ENCODE peak calls at places on chromosome 2, in four cellular contexts. K is neuronal stem cell, O is endothelial cell of umbilical vein, H is psoas muscle. B is an unnamed sample.

GRCh38 chr2:139790807-139791206 is 1010.6 kb upstream of the NXPH2 start:
- DNase-seq in H (no peak), K (no peak), O (peak), B (no peak)

GRCh38 chr2:128172191-128172590 is 81.2 kb downstream of the UGGT1 start:
- DNase-seq in O (no peak), H (no peak), K (no peak), B (no peak)

GRCh38 chr2:27798476-27798875 is 27.0 kb downstream of the MRPL33 start:
- DNase-seq in O (no peak), H (no peak), K (no peak), B (no peak)

GRCh38 chr2:190044866-190045265 is 17.7 kb downstream of the MSTN start:
- DNase-seq in H (no peak), O (no peak), K (no peak), B (no peak)

GRCh38 chr2:220455389-220455788 is 828.0 kb downstream of the SLC4A3 start:
- DNase-seq in K (no peak), H (no peak), O (no peak), B (no peak)

GRCh38 chr2:69248232-69248631 is 138.8 kb downstream of the GFPT1 start:
- DNase-seq in O (no peak), K (no peak), H (no peak), B (no peak)

GRCh38 chr2:102122115-102122514 is 20.4 kb upstream of the IL1R1 start:
- DNase-seq in O (no peak), K (no peak), H (no peak), B (no peak)

GRCh38 chr2:131425191-131426021 is 50.5 kb upstream of the TUBA3D start:
- DNase-seq in K (no peak), O (no peak), H (no peak), B (no peak)

GRCh38 chr2:24831736-24832421 is 38.7 kb downstream of the CENPO start:
- DNase-seq in K (no peak), O (no peak), H (peak), B (no peak)

GRCh38 chr2:165827921-165828276 is 33.9 kb upstream of the GALNT3 start:
- DNase-seq in O (no peak), K (no peak), H (no peak), B (no peak)

GRCh38 chr2:80830891-80831290 is 526.3 kb upstream of the LRRTM1 start:
- DNase-seq in H (no peak), O (no peak), K (no peak), B (no peak)

GRCh38 chr2:235668782-235669181 is 174.9 kb downstream of the AGAP1 start:
- DNase-seq in H (no peak), O (no peak), K (no peak), B (no peak)

GRCh38 chr2:235670974-235671787 is 177.3 kb downstream of the AGAP1 start:
- DNase-seq in K (no peak), O (no peak), H (no peak), B (no peak)

GRCh38 chr2:235666240-235666781 is 172.5 kb downstream of the AGAP1 start:
- DNase-seq in H (no peak), O (peak), K (peak), B (no peak)

GRCh38 chr2:235669983-235670962 is 176.4 kb downstream of the AGAP1 start:
- DNase-seq in K (peak), H (peak), O (peak), B (no peak)

DNA sequence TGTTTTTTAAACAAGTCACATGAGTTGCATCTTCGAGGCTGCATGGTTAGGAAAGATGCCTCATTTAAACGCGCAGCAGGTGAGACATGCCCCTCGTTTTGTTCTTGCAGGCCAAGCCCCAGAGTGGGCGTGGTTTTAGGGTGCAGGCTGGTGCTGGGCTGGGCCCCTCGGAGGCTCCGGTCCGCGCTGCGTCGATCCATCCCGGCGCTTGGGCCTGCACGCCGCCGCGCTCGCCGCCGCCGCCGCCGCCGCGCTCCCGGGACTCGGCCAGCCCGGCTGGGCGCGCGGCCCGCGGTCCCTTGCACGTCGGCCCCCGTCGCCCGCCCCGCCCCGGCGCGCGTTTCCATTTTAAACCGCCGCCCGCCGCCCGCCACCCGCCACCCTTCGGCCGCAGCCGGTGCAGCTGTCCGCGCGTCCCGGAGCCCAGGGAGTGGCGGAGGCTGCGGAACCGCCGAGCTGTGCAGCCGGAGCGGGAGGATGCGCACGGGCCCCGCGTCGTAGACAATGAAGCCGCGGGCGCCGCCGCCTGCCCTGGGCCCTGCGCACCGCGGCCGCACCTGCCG is 175.5 kb downstream of the AGAP1 start:
- DNase-seq in K (peak), O (peak), H (peak), B (no peak)
- H3K4me3 ChIP-seq in K (peak), O (peak), H (peak), B (peak)

GRCh38 chr2:162317058-162317742 is 1.3 kb downstream of the IFIH1 start:
- DNase-seq in H (no peak), K (no peak), O (no peak), B (no peak)
- H3K4me3 ChIP-seq in H (peak), K (no peak), O (peak), B (peak)

GRCh38 chr2:56192664-56193305 is 9.0 kb downstream of the CCDC85A start:
- DNase-seq in H (no peak), O (no peak), K (no peak), B (no peak)

GRCh38 chr2:56195563-56195962 is 11.8 kb downstream of the CCDC85A start:
- DNase-seq in H (no peak), K (no peak), O (peak), B (no peak)

DNA sequence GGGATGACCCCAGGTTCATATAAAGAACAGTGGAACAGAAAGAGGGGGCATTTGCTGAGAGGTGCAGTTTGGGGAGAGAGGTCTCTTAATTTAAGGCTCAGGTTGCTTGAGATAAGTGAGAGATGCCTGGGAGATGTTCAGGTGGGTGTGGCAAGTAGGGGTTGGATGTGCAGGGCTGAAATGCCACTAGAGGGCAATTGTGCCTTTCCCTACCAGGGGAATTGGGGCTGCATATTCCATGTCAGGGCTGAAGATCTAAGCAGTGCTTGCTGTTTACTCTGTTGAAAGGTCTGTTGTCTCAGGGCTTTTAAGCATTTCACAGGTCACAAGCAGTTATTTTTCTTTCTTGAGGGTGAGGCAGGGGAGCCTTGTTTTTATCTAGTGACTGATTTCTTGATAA is 7.8 kb downstream of the CCDC85A start:
- DNase-seq in H (no peak), O (peak), K (peak), B (no peak)
- H3K4me3 ChIP-seq in H (no peak), O (no peak), K (no peak), B (no peak)

DNA sequence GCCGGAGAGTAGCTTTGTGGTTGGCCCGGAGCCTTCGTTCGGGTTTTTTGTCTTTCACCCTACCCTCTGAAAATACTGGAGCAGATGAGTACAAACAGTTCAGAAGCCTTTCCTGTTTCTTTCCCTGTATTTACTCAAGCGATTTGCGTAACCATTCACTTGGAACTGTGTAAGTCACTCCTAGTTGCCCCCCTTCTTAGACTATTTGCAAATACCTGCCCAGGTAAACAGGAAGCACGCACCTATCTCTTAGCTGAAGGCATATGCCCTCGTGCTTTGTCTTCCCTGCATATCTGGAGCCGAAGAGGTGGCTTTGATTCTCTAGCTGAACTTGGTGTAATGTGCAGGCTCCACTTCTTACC is 1.4 kb downstream of the KCNS3 start:
- DNase-seq in H (no peak), O (no peak), K (no peak), B (no peak)
- H3K4me3 ChIP-seq in H (peak), O (no peak), K (no peak), B (peak)

DNA sequence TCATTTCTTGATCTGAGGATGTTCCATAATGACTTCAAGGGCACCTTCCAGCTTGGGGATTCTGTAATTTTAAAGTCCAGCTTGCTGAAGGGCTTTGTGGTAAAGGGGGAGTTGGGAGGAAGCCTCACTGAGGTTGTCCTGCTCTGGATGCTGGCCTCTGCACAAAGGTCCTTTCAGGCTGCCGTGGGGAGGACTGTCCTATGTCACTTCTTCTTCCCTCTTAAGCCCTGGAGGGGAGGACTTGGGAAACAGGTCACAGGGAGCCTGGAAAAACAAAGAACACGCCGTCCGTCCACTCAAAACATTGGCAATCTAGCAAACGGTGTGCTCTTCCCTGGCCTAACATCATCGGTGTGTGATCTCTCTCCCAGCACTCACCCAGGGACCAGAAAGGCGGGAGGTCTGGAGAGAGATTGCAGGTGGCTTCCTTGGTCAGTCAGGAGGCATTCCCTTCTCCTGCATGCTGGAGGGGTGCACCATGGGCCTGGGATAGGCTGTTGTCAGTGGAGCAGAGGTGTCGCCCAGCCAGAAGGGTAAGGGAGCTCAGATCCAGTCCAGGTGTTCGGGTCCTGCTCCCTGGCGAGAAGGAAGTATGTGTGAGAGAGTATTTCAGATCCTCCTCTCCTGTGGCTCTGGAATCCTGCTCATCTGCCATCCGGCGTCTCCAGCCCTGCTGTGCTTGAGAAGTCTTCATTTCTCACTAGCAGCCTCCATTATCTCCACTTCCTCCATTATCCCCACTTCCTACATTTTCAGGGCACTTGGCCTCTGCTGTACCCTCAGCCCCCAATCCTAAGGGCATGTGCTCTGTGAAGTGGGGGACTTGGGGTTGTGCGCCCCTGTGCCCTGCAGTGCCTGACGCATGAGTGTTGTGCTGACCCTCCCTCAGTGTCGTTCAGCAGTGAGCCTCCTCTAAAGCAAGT is 20.1 kb downstream of the ASAP2 start:
- DNase-seq in K (no peak), O (peak), H (no peak), B (peak)
- H3K4me3 ChIP-seq in K (no peak), O (no peak), H (no peak), B (no peak)

GRCh38 chr2:179483131-179483530 is 218.5 kb upstream of the SESTD1 start:
- DNase-seq in O (peak), K (no peak), H (no peak), B (no peak)
- H3K4me3 ChIP-seq in O (no peak), K (no peak), H (no peak), B (no peak)

GRCh38 chr2:46701152-46701551 is 214.5 kb downstream of the MCFD2 start:
- DNase-seq in H (no peak), K (no peak), O (peak), B (no peak)
- H3K4me3 ChIP-seq in H (peak), K (no peak), O (no peak), B (peak)